ENCODE peak calls at places on chromosome 18, in four cellular contexts. E is upper lobe of left lung, Z is GM12878, I is HepG2. N is an unnamed sample. For H3K4me1, the result is how much of the 10 kb centered on the place peaks cover.

GRCh38 chr18:65762556-65762955 is 11.7 kb downstream of the CDH7 start:
- ATAC-seq in E (no peak), Z (no peak), I (no peak), N (no peak)

GRCh38 chr18:46250812-46251173 is 146.6 kb downstream of the HAUS1 start:
- ATAC-seq in E (peak), Z (peak), I (no peak), N (no peak)

GRCh38 chr18:36665952-36666351 is 162.8 kb downstream of the TPGS2 start:
- ATAC-seq in E (peak), Z (no peak), I (no peak), N (no peak)

GRCh38 chr18:78238404-78239089 is 741.1 kb upstream of the SALL3 start:
- ATAC-seq in E (no peak), Z (no peak), I (peak), N (no peak)

GRCh38 chr18:28212060-28212459 is 35.1 kb upstream of the CDH2 start:
- ATAC-seq in E (no peak), Z (no peak), I (no peak), N (no peak)

GRCh38 chr18:36655074-36655473 is 173.7 kb downstream of the TPGS2 start:
- ATAC-seq in E (no peak), Z (peak), I (no peak), N (no peak)

GRCh38 chr18:53990485-53990884 is 234.0 kb downstream of the MBD2 start:
- ATAC-seq in E (no peak), Z (no peak), I (no peak), N (no peak)

GRCh38 chr18:65746936-65747335 is 3.9 kb upstream of the CDH7 start:
- ATAC-seq in E (no peak), Z (no peak), I (no peak), N (no peak)

GRCh38 chr18:77032121-77032758 is 100.3 kb downstream of the MBP start:
- ATAC-seq in E (peak), Z (no peak), I (no peak), N (no peak)

GRCh38 chr18:57002627-57003026 is 144.3 kb upstream of the BOD1L2 start:
- ATAC-seq in E (no peak), Z (no peak), I (no peak), N (no peak)

GRCh38 chr18:67496469-67496868 is 20.1 kb downstream of the DSEL start:
- ATAC-seq in E (no peak), Z (no peak), I (no peak), N (no peak)

GRCh38 chr18:12091742-12092141 is 1.9 kb upstream of the ANKRD62 start:
- ATAC-seq in E (no peak), Z (no peak), I (no peak), N (no peak)

GRCh38 chr18:44880170-44880569 is 199.5 kb downstream of the SETBP1 start:
- ATAC-seq in E (no peak), Z (no peak), I (no peak), N (no peak)

GRCh38 chr18:49524349-49524748 is 37.3 kb upstream of the C18orf32 start:
- ATAC-seq in E (no peak), Z (no peak), I (no peak), N (no peak)

GRCh38 chr18:8912348-8913057 is 190.0 kb upstream of the NDUFV2 start:
- ATAC-seq in E (peak), Z (peak), I (peak), N (no peak)

GRCh38 chr18:77073336-77074093 is 59.1 kb downstream of the MBP start:
- ATAC-seq in E (no peak), Z (no peak), I (no peak), N (no peak)

GRCh38 chr18:49747876-49748275 is 65.5 kb downstream of the ACAA2 start:
- ATAC-seq in E (no peak), Z (no peak), I (no peak), N (no peak)

GRCh38 chr18:22999212-22999611 is 66.1 kb downstream of the RBBP8 start:
- ATAC-seq in E (no peak), Z (no peak), I (no peak), N (no peak)

GRCh38 chr18:24530630-24531111 is 70.2 kb downstream of the HRH4 start:
- ATAC-seq in E (no peak), Z (no peak), I (no peak), N (no peak)

GRCh38 chr18:45335644-45336043 is 279.6 kb upstream of the SLC14A2 start:
- ATAC-seq in E (no peak), Z (no peak), I (no peak), N (no peak)

GRCh38 chr18:45651269-45651668 is 36.0 kb downstream of the SLC14A2 start:
- ATAC-seq in E (no peak), Z (no peak), I (peak), N (no peak)

GRCh38 chr18:54147439-54147838 is 77.0 kb downstream of the MBD2 start:
- ATAC-seq in E (no peak), Z (peak), I (no peak), N (no peak)

GRCh38 chr18:50193796-50194622 is 938 bp downstream of the MYO5B start:
- ATAC-seq in E (peak), Z (peak), I (peak), N (peak)

GRCh38 chr18:10025756-10026290 is 112.0 kb downstream of the VAPA start:
- ATAC-seq in E (peak), Z (no peak), I (no peak), N (no peak)

GRCh38 chr18:76476665-76477561 is 18.1 kb downstream of the ZNF516 start:
- ATAC-seq in E (peak), Z (peak), I (peak), N (peak)

GRCh38 chr18:76367168-76367785 is 127.8 kb downstream of the ZNF516 start:
- ATAC-seq in E (no peak), Z (no peak), I (no peak), N (no peak)

GRCh38 chr18:23302852-23303527 is 150.1 kb upstream of the RIOK3 start:
- ATAC-seq in E (no peak), Z (no peak), I (peak), N (peak)

GRCh38 chr18:49021433-49022129 is 70.8 kb upstream of the SMAD7 start:
- ATAC-seq in E (peak), Z (peak), I (peak), N (no peak)

GRCh38 chr18:8654482-8655451 is 45.5 kb downstream of the RAB12 start:
- ATAC-seq in E (no peak), Z (peak), I (no peak), N (no peak)

GRCh38 chr18:49061906-49062831 is 111.4 kb upstream of the SMAD7 start:
- ATAC-seq in E (no peak), Z (peak), I (no peak), N (no peak)

GRCh38 chr18:76348267-76349066 is 146.6 kb downstream of the ZNF516 start:
- ATAC-seq in E (peak), Z (no peak), I (peak), N (no peak)

GRCh38 chr18:32010124-32010745 is 8.4 kb upstream of the RNF125 start:
- ATAC-seq in E (no peak), Z (no peak), I (no peak), N (no peak)

GRCh38 chr18:6938003-6938402 is 179.6 kb downstream of the LAMA1 start:
- ATAC-seq in E (no peak), Z (no peak), I (no peak), N (no peak)

GRCh38 chr18:58407263-58407648 is 221.6 kb downstream of the ALPK2 start:
- ATAC-seq in E (no peak), Z (no peak), I (peak), N (no peak)

GRCh38 chr18:9494778-9495302 is 19.5 kb downstream of the RALBP1 start:
- ATAC-seq in E (peak), Z (peak), I (no peak), N (no peak)

GRCh38 chr18:6629635-6630140 is 99.8 kb upstream of the ARHGAP28 start:
- ATAC-seq in E (peak), Z (no peak), I (no peak), N (no peak)

GRCh38 chr18:7619676-7620075 is 52.6 kb downstream of the PTPRM start:
- ATAC-seq in E (no peak), Z (no peak), I (no peak), N (no peak)

GRCh38 chr18:57441395-57441794 is 6.2 kb downstream of the ONECUT2 start:
- ATAC-seq in E (no peak), Z (peak), I (no peak), N (no peak)

GRCh38 chr18:66193938-66194337 is 410.0 kb downstream of the CDH19 start:
- ATAC-seq in E (peak), Z (no peak), I (no peak), N (no peak)

GRCh38 chr18:32769242-32770180 is 3.3 kb downstream of the KLHL14 start:
- ATAC-seq in E (peak), Z (no peak), I (peak), N (peak)

GRCh38 chr18:35174093-35174731 is 66.6 kb upstream of the ZNF397 start:
- ATAC-seq in E (peak), Z (peak), I (no peak), N (no peak)
- TF ChIP-seq POLR2AphosphoS5 in E (no peak), Z (no peak), I (no peak), N (no peak)

GRCh38 chr18:5468394-5468793 is 75.4 kb downstream of the EPB41L3 start:
- ATAC-seq in E (no peak), Z (no peak), I (no peak), N (no peak)
- H3K4me3 ChIP-seq in E (no peak), Z (no peak), I (no peak), N (no peak)

DNA sequence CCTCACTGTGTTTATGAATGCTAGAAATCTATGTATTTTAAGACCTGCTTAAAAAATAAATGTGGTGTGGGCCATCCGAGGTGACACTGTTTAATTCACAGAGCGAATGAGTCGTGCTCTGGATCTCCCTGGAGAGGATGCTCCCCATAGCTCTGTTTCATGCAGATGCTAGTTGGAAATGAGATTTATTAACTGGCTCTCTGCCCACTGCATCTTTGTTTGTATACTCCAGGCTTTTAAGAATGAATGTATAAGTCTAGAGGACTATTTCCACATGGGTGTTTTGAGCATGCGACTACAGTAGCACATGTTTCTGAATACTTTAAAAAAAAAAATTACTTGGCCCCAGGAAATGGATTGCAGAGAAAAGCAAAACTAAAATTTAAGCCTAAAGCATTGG is 3.9 kb downstream of the MAPRE2 start:
- ATAC-seq in E (no peak), Z (no peak), I (no peak), N (no peak)
- H3K4me1 ChIP-seq in E (half or more), Z (under half), I (half or more), N (under half)

GRCh38 chr18:39839782-39840181 is 2115.3 kb upstream of the PIK3C3 start:
- ATAC-seq in E (no peak), Z (no peak), I (no peak), N (no peak)
- TF ChIP-seq POLR2AphosphoS5 in E (no peak), Z (no peak), I (no peak), N (no peak)

DNA sequence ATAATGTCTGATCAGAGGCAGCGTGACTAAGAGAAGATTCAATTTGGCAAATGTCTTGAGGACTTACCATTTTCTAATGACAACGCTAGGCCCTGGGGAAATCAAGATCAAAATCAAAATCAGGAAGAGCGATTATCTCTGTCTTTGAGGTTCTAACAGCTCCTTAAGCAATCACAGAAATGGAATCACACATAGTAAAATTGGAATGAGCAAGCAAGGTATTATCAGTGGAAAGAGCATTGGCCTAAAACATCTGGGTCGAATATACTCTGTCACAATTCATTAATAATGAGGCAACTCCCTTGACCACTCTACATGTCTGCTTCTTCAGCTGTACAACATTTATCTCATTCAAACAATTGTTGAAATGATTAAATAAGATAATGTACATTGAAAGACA is 8.5 kb upstream of the SERPINB2 start:
- ATAC-seq in E (peak), Z (no peak), I (no peak), N (peak)
- H3K4me3 ChIP-seq in E (no peak), Z (no peak), I (no peak), N (no peak)

DNA sequence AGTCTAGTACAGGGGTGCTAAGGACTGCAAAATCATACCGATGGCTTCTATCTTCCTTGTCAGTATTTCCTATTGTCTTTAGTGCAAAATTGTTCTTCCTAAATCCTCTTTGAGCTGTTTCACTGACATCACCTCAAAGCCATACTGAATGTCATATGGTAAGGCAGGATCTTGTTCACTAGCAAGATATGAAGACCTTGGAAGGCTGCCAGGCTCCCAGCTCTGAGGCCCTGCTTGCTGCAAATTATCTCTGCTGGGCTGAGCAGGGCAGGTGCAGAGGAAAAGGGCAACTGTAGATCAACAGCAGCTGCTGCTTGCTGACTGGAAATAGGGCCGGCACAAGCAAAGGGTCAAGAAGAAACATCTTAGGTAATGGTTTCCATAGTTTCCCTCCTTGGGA is 58.2 kb downstream of the PMAIP1 start:
- ATAC-seq in E (no peak), Z (peak), I (no peak), N (no peak)
- H3K4me1 ChIP-seq in E (under half), Z (half or more), I (under half), N (under half)

DNA sequence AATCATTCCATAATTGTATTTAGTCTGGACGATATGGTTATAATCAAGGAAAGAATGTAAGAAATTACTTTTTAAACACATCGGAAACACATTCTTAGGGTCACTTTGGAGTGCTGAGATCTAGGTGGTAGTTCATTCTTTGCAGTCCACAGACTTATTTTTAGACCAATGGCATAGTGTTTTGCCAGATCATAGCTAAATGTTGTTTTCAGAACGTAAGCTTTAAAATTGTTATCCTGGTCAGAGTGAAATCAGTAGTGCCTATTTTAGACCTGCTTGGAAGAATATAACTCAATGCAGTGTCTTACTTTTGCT is 4.3 kb downstream of the MYL12A start:
- ATAC-seq in E (no peak), Z (no peak), I (no peak), N (no peak)
- TF ChIP-seq POLR2AphosphoS5 in E (no peak), Z (no peak), I (no peak), N (peak)

GRCh38 chr18:79522451-79523220 is 126.9 kb downstream of the NFATC1 start:
- ATAC-seq in E (no peak), Z (peak), I (peak), N (no peak)
- H3K4me3 ChIP-seq in E (no peak), Z (no peak), I (no peak), N (no peak)

DNA sequence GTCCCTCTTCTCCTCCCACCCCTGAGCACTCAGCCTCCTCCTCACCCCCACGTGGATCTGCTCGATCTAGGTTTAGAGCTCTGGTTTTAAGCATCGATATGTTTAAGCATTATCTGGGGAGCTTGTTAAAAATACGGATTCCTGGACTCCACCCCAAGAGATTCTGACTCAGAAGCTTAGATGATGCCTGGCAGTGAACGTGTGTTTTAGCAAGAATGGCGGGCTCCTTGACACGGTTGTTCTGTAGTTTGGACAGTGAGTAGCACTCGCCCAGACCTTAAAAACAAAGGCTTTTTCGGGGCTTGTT is 47.3 kb downstream of the LDLRAD4 start:
- ATAC-seq in E (no peak), Z (no peak), I (no peak), N (no peak)
- H3K4me1 ChIP-seq in E (under half), Z (under half), I (under half), N (half or more)

DNA sequence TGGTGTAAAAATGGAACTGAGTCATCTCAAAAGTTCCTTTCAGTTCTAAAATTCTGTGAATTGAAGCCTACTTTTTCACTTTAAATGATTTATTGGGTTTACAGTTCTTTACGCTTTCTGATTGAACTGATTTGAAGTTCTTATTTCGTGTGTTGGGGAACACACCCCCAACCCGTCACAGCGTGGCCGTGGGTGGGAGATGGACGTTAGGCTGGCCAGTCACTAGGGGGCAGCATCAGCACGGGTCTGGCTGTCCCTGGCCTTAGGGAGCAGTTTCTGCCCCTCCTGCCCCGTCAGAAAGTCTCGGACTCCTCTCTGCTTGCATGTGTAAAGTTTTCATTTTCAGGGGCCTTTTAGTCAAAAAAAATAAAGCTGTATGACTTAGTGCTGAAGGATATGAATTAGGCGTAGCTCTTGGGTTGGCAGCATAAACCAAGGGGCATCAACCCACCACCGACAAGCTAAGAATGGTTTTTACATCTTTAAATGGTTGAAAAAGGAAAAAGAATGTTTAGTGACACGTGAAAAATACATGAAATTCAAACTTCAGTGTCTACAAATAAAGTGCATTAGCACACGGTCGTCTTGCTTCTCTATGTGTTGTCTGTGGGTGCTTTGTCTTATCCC is 63.4 kb downstream of the ZCCHC2 start:
- ATAC-seq in E (peak), Z (peak), I (peak), N (peak)
- TF ChIP-seq POLR2AphosphoS5 in E (no peak), Z (no peak), I (no peak), N (no peak)